ENCODE peak calls at places on chromosomes 5 and 9, in six cellular contexts. One of them, this sample, is unnamed.

GRCh38 chr5:132032156-132032555 is 20.7 kb upstream of the ACSL6 start:
- DNase-seq in suprapubic skin: no peak
- DNase-seq in RWPE2: no peak
- DNase-seq in cardiac muscle cell: no peak
- DNase-seq in PC-3: no peak
- DNase-seq in uterus: no peak
- DNase-seq in this sample: no peak

GRCh38 chr5:160021818-160022446 is 13.0 kb downstream of the TTC1 start:
- DNase-seq in RWPE2: no peak
- DNase-seq in PC-3: peak; percentile 81
- DNase-seq in uterus: peak; percentile 42
- DNase-seq in cardiac muscle cell: peak; percentile 74
- DNase-seq in suprapubic skin: no peak
- DNase-seq in this sample: no peak

GRCh38 chr5:160675988-160676387 is 176.0 kb downstream of the ATP10B start:
- DNase-seq in uterus: no peak
- DNase-seq in suprapubic skin: no peak
- DNase-seq in RWPE2: no peak
- DNase-seq in cardiac muscle cell: peak; percentile 15
- DNase-seq in PC-3: no peak
- DNase-seq in this sample: no peak

GRCh38 chr9:87796232-87796631 is 70.3 kb downstream of the CTSL start:
- DNase-seq in RWPE2: no peak
- DNase-seq in cardiac muscle cell: no peak
- DNase-seq in PC-3: no peak
- DNase-seq in uterus: no peak
- DNase-seq in suprapubic skin: no peak
- DNase-seq in this sample: no peak

GRCh38 chr5:12675956-12676355 is 771.7 kb upstream of the CTNND2 start:
- DNase-seq in PC-3: no peak
- DNase-seq in RWPE2: no peak
- DNase-seq in suprapubic skin: no peak
- DNase-seq in uterus: no peak
- DNase-seq in cardiac muscle cell: no peak
- DNase-seq in this sample: no peak

GRCh38 chr5:31378838-31379237 is 153.1 kb downstream of the DROSHA start:
- DNase-seq in PC-3: no peak
- DNase-seq in RWPE2: no peak
- DNase-seq in suprapubic skin: no peak
- DNase-seq in cardiac muscle cell: no peak
- DNase-seq in uterus: no peak
- DNase-seq in this sample: no peak

GRCh38 chr5:153623906-153624765 is 133.7 kb downstream of the GRIA1 start:
- DNase-seq in RWPE2: no peak
- DNase-seq in uterus: no peak
- DNase-seq in cardiac muscle cell: no peak
- DNase-seq in PC-3: peak; percentile 29
- DNase-seq in suprapubic skin: no peak
- DNase-seq in this sample: no peak

GRCh38 chr5:41707853-41708603 is 162.2 kb downstream of the OXCT1 start:
- DNase-seq in PC-3: peak; percentile 80
- DNase-seq in cardiac muscle cell: peak; percentile 17
- DNase-seq in suprapubic skin: no peak
- DNase-seq in uterus: no peak
- DNase-seq in RWPE2: no peak
- DNase-seq in this sample: no peak

GRCh38 chr9:130303613-130304055 is 38.1 kb downstream of the HMCN2 start:
- DNase-seq in cardiac muscle cell: no peak
- DNase-seq in PC-3: no peak
- DNase-seq in uterus: no peak
- DNase-seq in suprapubic skin: no peak
- DNase-seq in RWPE2: no peak
- DNase-seq in this sample: no peak

GRCh38 chr5:55278778-55279177 is 28.7 kb downstream of the DHX29 start:
- DNase-seq in cardiac muscle cell: no peak
- DNase-seq in RWPE2: no peak
- DNase-seq in uterus: no peak
- DNase-seq in suprapubic skin: no peak
- DNase-seq in PC-3: peak; percentile 1
- DNase-seq in this sample: no peak

GRCh38 chr5:172282277-172283019 is 1.1 kb downstream of the UBTD2 start:
- DNase-seq in suprapubic skin: no peak
- DNase-seq in uterus: no peak
- DNase-seq in cardiac muscle cell: no peak
- DNase-seq in PC-3: peak; percentile 91
- DNase-seq in RWPE2: no peak
- DNase-seq in this sample: no peak

GRCh38 chr9:785997-786396 is 55.5 kb upstream of the DMRT1 start:
- DNase-seq in cardiac muscle cell: no peak
- DNase-seq in suprapubic skin: peak; percentile 13
- DNase-seq in uterus: no peak
- DNase-seq in PC-3: no peak
- DNase-seq in RWPE2: no peak
- DNase-seq in this sample: no peak

GRCh38 chr9:114690308-114690707 is 8.3 kb upstream of the TEX48 start:
- DNase-seq in PC-3: peak; percentile 16
- DNase-seq in uterus: no peak
- DNase-seq in suprapubic skin: no peak
- DNase-seq in cardiac muscle cell: no peak
- DNase-seq in RWPE2: no peak
- DNase-seq in this sample: no peak

GRCh38 chr9:106969696-106970095 is 106.7 kb downstream of the ZNF462 start:
- DNase-seq in RWPE2: no peak
- DNase-seq in cardiac muscle cell: peak; percentile 31
- DNase-seq in PC-3: no peak
- DNase-seq in suprapubic skin: no peak
- DNase-seq in uterus: no peak
- DNase-seq in this sample: no peak

GRCh38 chr5:89191374-89191773 is 308.4 kb upstream of the MEF2C start:
- DNase-seq in suprapubic skin: no peak
- DNase-seq in uterus: no peak
- DNase-seq in cardiac muscle cell: no peak
- DNase-seq in PC-3: no peak
- DNase-seq in RWPE2: no peak
- DNase-seq in this sample: no peak

GRCh38 chr5:79973511-79973910 is 17.6 kb downstream of the MTX3 start:
- DNase-seq in PC-3: no peak
- DNase-seq in RWPE2: no peak
- DNase-seq in suprapubic skin: no peak
- DNase-seq in uterus: no peak
- DNase-seq in cardiac muscle cell: no peak
- DNase-seq in this sample: no peak

GRCh38 chr9:3237121-3237520 is 288.7 kb downstream of the RFX3 start:
- DNase-seq in RWPE2: no peak
- DNase-seq in cardiac muscle cell: no peak
- DNase-seq in uterus: no peak
- DNase-seq in suprapubic skin: no peak
- DNase-seq in PC-3: peak; percentile 30
- DNase-seq in this sample: no peak

GRCh38 chr9:89923961-89924504 is 319.2 kb downstream of the GADD45G start:
- DNase-seq in RWPE2: no peak
- DNase-seq in suprapubic skin: peak; percentile 44
- DNase-seq in cardiac muscle cell: no peak
- DNase-seq in PC-3: peak; percentile 3
- DNase-seq in uterus: no peak
- DNase-seq in this sample: no peak

GRCh38 chr9:127931092-127931881 is 710 bp upstream of the PIP5KL1 start:
- DNase-seq in PC-3: peak; percentile 22
- DNase-seq in uterus: no peak
- DNase-seq in suprapubic skin: no peak
- DNase-seq in RWPE2: no peak
- DNase-seq in cardiac muscle cell: no peak
- DNase-seq in this sample: peak; percentile 86

GRCh38 chr9:111451570-111451969 is 32.6 kb downstream of the ECPAS start:
- DNase-seq in cardiac muscle cell: no peak
- DNase-seq in uterus: no peak
- DNase-seq in PC-3: no peak
- DNase-seq in suprapubic skin: no peak
- DNase-seq in RWPE2: no peak
- DNase-seq in this sample: no peak

GRCh38 chr5:78540335-78541057 is 108.1 kb downstream of the LHFPL2 start:
- DNase-seq in PC-3: no peak
- DNase-seq in RWPE2: no peak
- DNase-seq in uterus: no peak
- DNase-seq in suprapubic skin: no peak
- DNase-seq in cardiac muscle cell: no peak
- DNase-seq in this sample: no peak

GRCh38 chr5:112682621-112683061 is 55.0 kb upstream of the APC start:
- DNase-seq in RWPE2: no peak
- DNase-seq in suprapubic skin: no peak
- DNase-seq in cardiac muscle cell: no peak
- DNase-seq in uterus: no peak
- DNase-seq in PC-3: peak; percentile 33
- DNase-seq in this sample: no peak

GRCh38 chr9:107484117-107484723 is 5.3 kb downstream of the KLF4 start:
- DNase-seq in uterus: peak; percentile 49
- DNase-seq in suprapubic skin: no peak
- DNase-seq in PC-3: peak; percentile 74
- DNase-seq in cardiac muscle cell: peak; percentile 66
- DNase-seq in RWPE2: no peak
- DNase-seq in this sample: no peak

GRCh38 chr9:120937596-120937995 is 11.0 kb upstream of the TRAF1 start:
- DNase-seq in suprapubic skin: no peak
- DNase-seq in uterus: no peak
- DNase-seq in cardiac muscle cell: no peak
- DNase-seq in PC-3: no peak
- DNase-seq in RWPE2: no peak
- DNase-seq in this sample: no peak

GRCh38 chr5:2270467-2270866 is 387.7 kb upstream of the IRX4 start:
- DNase-seq in cardiac muscle cell: no peak
- DNase-seq in RWPE2: no peak
- DNase-seq in suprapubic skin: no peak
- DNase-seq in uterus: no peak
- DNase-seq in PC-3: no peak
- DNase-seq in this sample: no peak

GRCh38 chr5:140351609-140352334 is 5.4 kb upstream of the HBEGF start:
- DNase-seq in uterus: peak; percentile 72
- DNase-seq in suprapubic skin: no peak
- DNase-seq in RWPE2: no peak
- DNase-seq in cardiac muscle cell: peak; percentile 82
- DNase-seq in PC-3: peak; percentile 94
- DNase-seq in this sample: no peak

GRCh38 chr9:9751996-9752395 is 860.8 kb downstream of the PTPRD start:
- DNase-seq in PC-3: no peak
- DNase-seq in suprapubic skin: no peak
- DNase-seq in uterus: no peak
- DNase-seq in cardiac muscle cell: no peak
- DNase-seq in RWPE2: no peak
- DNase-seq in this sample: no peak

GRCh38 chr5:146176805-146177204 is 5.6 kb downstream of the LARS1 start:
- DNase-seq in cardiac muscle cell: no peak
- DNase-seq in uterus: no peak
- DNase-seq in RWPE2: no peak
- DNase-seq in suprapubic skin: no peak
- DNase-seq in PC-3: no peak
- DNase-seq in this sample: no peak

GRCh38 chr5:146169076-146169475 is 13.4 kb downstream of the LARS1 start:
- DNase-seq in suprapubic skin: no peak
- DNase-seq in PC-3: no peak
- DNase-seq in RWPE2: no peak
- DNase-seq in uterus: no peak
- DNase-seq in cardiac muscle cell: no peak
- DNase-seq in this sample: no peak

GRCh38 chr5:146173597-146173996 is 8.9 kb downstream of the LARS1 start:
- DNase-seq in PC-3: no peak
- DNase-seq in RWPE2: no peak
- DNase-seq in cardiac muscle cell: no peak
- DNase-seq in suprapubic skin: no peak
- DNase-seq in uterus: no peak
- DNase-seq in this sample: no peak
- H3K27ac ChIP-seq in PC-3: no peak overlapping the region
- H3K27ac ChIP-seq in RWPE2: no peak overlapping the region
- H3K27ac ChIP-seq in cardiac muscle cell: no peak overlapping the region
- H3K27ac ChIP-seq in suprapubic skin: no peak overlapping the region
- H3K27ac ChIP-seq in uterus: no peak overlapping the region
- H3K27ac ChIP-seq in this sample: no peak overlapping the region

GRCh38 chr5:135038829-135039525 is 4.9 kb upstream of the PITX1 start:
- DNase-seq in suprapubic skin: no peak
- DNase-seq in uterus: no peak
- DNase-seq in PC-3: no peak
- DNase-seq in RWPE2: no peak
- DNase-seq in cardiac muscle cell: no peak
- DNase-seq in this sample: peak; percentile 68
- H3K4me3 ChIP-seq in suprapubic skin: peak overlapping the region; percentile 41
- H3K4me3 ChIP-seq in uterus: no peak overlapping the region
- H3K4me3 ChIP-seq in PC-3: no peak overlapping the region
- H3K4me3 ChIP-seq in RWPE2: peak overlapping the region; percentile 33
- H3K4me3 ChIP-seq in cardiac muscle cell: no peak overlapping the region
- H3K4me3 ChIP-seq in this sample: no peak overlapping the region

GRCh38 chr5:35600591-35600990 is 17.1 kb upstream of the SPEF2 start:
- DNase-seq in PC-3: no peak
- DNase-seq in uterus: no peak
- DNase-seq in suprapubic skin: no peak
- DNase-seq in RWPE2: no peak
- DNase-seq in cardiac muscle cell: no peak
- DNase-seq in this sample: no peak

GRCh38 chr5:35593338-35593737 is 24.3 kb upstream of the SPEF2 start:
- DNase-seq in RWPE2: no peak
- DNase-seq in PC-3: no peak
- DNase-seq in cardiac muscle cell: no peak
- DNase-seq in uterus: no peak
- DNase-seq in suprapubic skin: no peak
- DNase-seq in this sample: no peak

GRCh38 chr5:35598707-35599370 is 18.8 kb upstream of the SPEF2 start:
- DNase-seq in suprapubic skin: no peak
- DNase-seq in PC-3: peak; percentile 39
- DNase-seq in RWPE2: no peak
- DNase-seq in cardiac muscle cell: peak; percentile 12
- DNase-seq in uterus: no peak
- DNase-seq in this sample: no peak
- TF ChIP-seq CTCF in suprapubic skin: no peak
- TF ChIP-seq CTCF in PC-3: peak; percentile 54
- TF ChIP-seq CTCF in RWPE2: peak; percentile 19
- TF ChIP-seq CTCF in cardiac muscle cell: no peak
- TF ChIP-seq CTCF in uterus: no peak
- TF ChIP-seq CTCF in this sample: no peak

DNA sequence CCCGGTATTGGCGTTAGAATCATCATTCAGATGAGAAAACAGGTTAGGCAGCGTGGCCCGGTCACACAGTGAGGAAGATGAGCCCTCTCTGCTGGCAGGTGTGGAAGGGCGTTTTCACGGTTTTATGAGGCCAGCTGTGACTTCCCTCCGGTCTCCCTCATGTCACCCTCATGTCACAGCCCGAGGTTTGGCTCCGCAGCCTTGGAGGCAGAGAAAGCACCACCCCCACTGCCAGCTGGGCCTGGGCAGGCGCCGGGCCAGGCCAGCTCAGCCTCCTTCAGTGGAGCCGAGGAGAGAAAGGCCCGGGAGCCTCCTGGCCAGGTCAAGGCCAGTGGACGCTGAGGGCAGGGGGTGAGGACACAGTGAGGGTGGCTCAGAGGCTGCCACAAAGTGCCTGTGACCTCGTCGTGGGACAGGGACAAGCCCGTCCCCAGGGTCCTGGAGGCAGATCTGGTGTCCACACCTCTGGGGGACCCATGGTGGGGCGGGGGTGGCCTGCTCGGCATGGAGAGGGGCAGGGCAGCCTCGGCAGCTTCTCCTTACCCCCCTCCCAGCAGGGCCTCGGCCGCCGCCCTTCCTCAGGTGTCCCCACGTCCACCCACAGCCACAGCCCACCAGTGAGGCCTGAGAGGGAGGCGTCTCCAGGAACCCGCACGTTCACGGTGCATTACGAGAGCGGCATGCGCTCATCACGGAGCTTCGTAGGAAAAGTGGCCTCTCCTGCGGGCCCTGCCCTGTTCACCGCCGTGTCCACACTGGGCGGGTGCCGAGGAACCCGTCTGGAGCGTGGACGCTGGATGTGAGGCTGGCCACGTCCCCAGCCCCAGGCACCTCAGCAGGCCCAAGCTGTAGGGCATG is 32.2 kb downstream of the EXD3 start:
- DNase-seq in RWPE2: no peak
- DNase-seq in cardiac muscle cell: no peak
- DNase-seq in PC-3: peak; percentile 31
- DNase-seq in suprapubic skin: no peak
- DNase-seq in uterus: no peak
- DNase-seq in this sample: no peak
- H3K27ac ChIP-seq in RWPE2: no peak overlapping the region
- H3K27ac ChIP-seq in cardiac muscle cell: no peak overlapping the region
- H3K27ac ChIP-seq in PC-3: no peak overlapping the region
- H3K27ac ChIP-seq in suprapubic skin: peak overlapping the region; percentile 62
- H3K27ac ChIP-seq in uterus: peak overlapping the region; percentile 25
- H3K27ac ChIP-seq in this sample: peak overlapping the region; percentile 76